ENCODE peak calls at places on chromosomes 3 and 15, in nine cellular contexts. R, S, I, L, V, G, C, K and N are unnamed samples.

GRCh38 chr3:13427662-13428603 is 7.8 kb upstream of the NUP210 start:
- DNase-seq in R (no peak), K (no peak), I (peak), C (no peak), S (no peak), L (no peak), G (no peak), V (no peak), N (peak)

GRCh38 chr3:71509024-71509423 is 74.5 kb downstream of the FOXP1 start:
- DNase-seq in C (no peak), K (no peak), R (peak), V (no peak), S (no peak), L (no peak), G (no peak), I (no peak), N (no peak)

GRCh38 chr3:89262561-89262960 is 155.1 kb downstream of the EPHA3 start:
- DNase-seq in C (no peak), I (no peak), R (no peak), G (no peak), L (no peak), S (no peak), K (no peak), V (no peak), N (no peak)

GRCh38 chr3:172982731-172983364 is 158.2 kb downstream of the SPATA16 start:
- DNase-seq in C (no peak), I (no peak), K (no peak), S (no peak), L (no peak), G (no peak), V (no peak), R (peak), N (no peak)

GRCh38 chr3:142236173-142236572 is 10.8 kb upstream of the GK5 start:
- DNase-seq in I (no peak), L (no peak), R (no peak), K (no peak), S (peak), V (no peak), G (no peak), C (no peak), N (no peak)

GRCh38 chr3:16067837-16068471 is 106.5 kb upstream of the GALNT15 start:
- DNase-seq in G (no peak), K (no peak), R (no peak), L (no peak), I (no peak), S (no peak), C (no peak), V (no peak), N (no peak)

GRCh38 chr3:171959532-171960044 is 79.8 kb upstream of the FNDC3B start:
- DNase-seq in V (no peak), C (no peak), R (no peak), I (no peak), K (no peak), L (no peak), S (no peak), G (peak), N (no peak)

GRCh38 chr3:49017978-49018706 is at the start of gene DALRD3:
- DNase-seq in G (peak), C (peak), R (peak), L (peak), K (peak), I (peak), S (peak), V (peak), N (peak)

GRCh38 chr15:80559320-80559693 is 135.8 kb upstream of the ABHD17C start:
- DNase-seq in I (no peak), V (no peak), K (no peak), S (no peak), C (no peak), L (no peak), G (no peak), R (no peak), N (no peak)

GRCh38 chr3:186060222-186060621 is 48.7 kb downstream of the ETV5 start:
- DNase-seq in V (no peak), K (no peak), R (no peak), S (no peak), L (no peak), I (no peak), C (no peak), G (no peak), N (no peak)

GRCh38 chr3:102471001-102471400 is 36.2 kb downstream of the ZPLD1 start:
- DNase-seq in G (no peak), K (no peak), C (no peak), L (no peak), S (no peak), V (no peak), R (no peak), I (no peak), N (no peak)
- TF ChIP-seq CTCF in G (no peak), K (no peak), C (no peak), L (no peak), S (no peak), V (no peak), R (no peak), I (no peak), N (no peak)

GRCh38 chr3:111579495-111579894 is 15.7 kb downstream of the ZBED2 start:
- DNase-seq in G (no peak), V (no peak), R (no peak), I (no peak), S (no peak), K (no peak), L (no peak), C (no peak), N (no peak)
- TF ChIP-seq CTCF in G (no peak), V (no peak), R (no peak), I (no peak), S (no peak), K (no peak), L (no peak), C (no peak), N (no peak)

GRCh38 chr3:113514265-113514769 is 639 bp downstream of the SPICE1 start:
- DNase-seq in L (no peak), C (no peak), I (no peak), G (no peak), K (no peak), V (no peak), R (no peak), S (no peak), N (no peak)

GRCh38 chr3:113521981-113522380 is 7.0 kb upstream of the SPICE1 start:
- DNase-seq in C (no peak), G (no peak), K (no peak), V (no peak), R (no peak), S (no peak), L (no peak), I (no peak), N (no peak)

GRCh38 chr3:113516115-113516505 is 1.2 kb upstream of the SPICE1 start:
- DNase-seq in S (peak), I (no peak), K (peak), R (no peak), V (no peak), G (peak), L (no peak), C (no peak), N (no peak)
- TF ChIP-seq CTCF in S (no peak), I (no peak), K (no peak), R (no peak), V (no peak), G (peak), L (no peak), C (no peak), N (no peak)

DNA sequence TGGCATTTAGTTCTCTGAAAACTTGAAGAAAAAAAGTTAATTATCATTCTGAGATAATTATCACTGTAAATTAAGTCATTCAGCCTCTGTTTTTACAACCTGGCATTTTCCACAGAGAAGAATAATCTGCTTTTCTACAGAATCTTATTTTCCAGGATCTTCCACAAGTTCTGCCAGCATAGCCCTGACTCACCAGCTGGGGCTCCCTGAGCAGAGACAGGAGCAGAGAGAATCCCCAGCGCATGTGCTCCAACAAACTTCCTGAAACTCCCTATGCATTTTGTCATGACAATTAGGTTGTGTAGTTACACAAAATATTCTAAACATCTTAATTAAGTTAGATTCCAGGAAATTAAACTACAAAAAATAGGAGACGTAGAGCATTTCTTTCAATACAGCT is 32.1 kb upstream of the TMEM207 start:
- DNase-seq in C (no peak), S (no peak), L (no peak), K (no peak), I (no peak), G (no peak), V (no peak), R (peak), N (no peak)
- TF ChIP-seq CTCF in C (no peak), S (no peak), L (no peak), K (no peak), I (no peak), G (no peak), V (no peak), R (no peak), N (no peak)

GRCh38 chr3:168620854-168621253 is 525.1 kb upstream of the GOLIM4 start:
- DNase-seq in I (no peak), K (no peak), G (peak), L (no peak), C (no peak), V (no peak), R (peak), S (no peak), N (no peak)
- TF ChIP-seq CTCF in I (no peak), K (peak), G (no peak), L (peak), C (no peak), V (no peak), R (peak), S (no peak), N (peak)

GRCh38 chr3:182970811-182971418 is 9.4 kb downstream of the DCUN1D1 start:
- DNase-seq in S (no peak), I (no peak), G (no peak), L (no peak), K (no peak), V (no peak), R (no peak), C (no peak), N (no peak)

GRCh38 chr3:182971637-182972036 is 8.7 kb downstream of the DCUN1D1 start:
- DNase-seq in S (no peak), K (no peak), C (no peak), R (peak), V (no peak), L (no peak), I (no peak), G (no peak), N (no peak)

GRCh38 chr3:182967218-182968204 is 12.8 kb downstream of the DCUN1D1 start:
- DNase-seq in G (no peak), L (no peak), I (no peak), K (no peak), C (no peak), S (no peak), V (no peak), R (no peak), N (no peak)

GRCh38 chr3:182969853-182970252 is 10.5 kb downstream of the DCUN1D1 start:
- DNase-seq in R (no peak), V (no peak), C (no peak), S (no peak), I (no peak), G (no peak), K (no peak), L (no peak), N (no peak)

GRCh38 chr3:182969277-182969676 is 11.1 kb downstream of the DCUN1D1 start:
- DNase-seq in K (no peak), C (no peak), I (no peak), L (no peak), R (peak), G (no peak), S (no peak), V (no peak), N (no peak)
- TF ChIP-seq CTCF in K (no peak), C (no peak), I (no peak), L (no peak), R (no peak), G (no peak), S (no peak), V (no peak), N (no peak)

DNA sequence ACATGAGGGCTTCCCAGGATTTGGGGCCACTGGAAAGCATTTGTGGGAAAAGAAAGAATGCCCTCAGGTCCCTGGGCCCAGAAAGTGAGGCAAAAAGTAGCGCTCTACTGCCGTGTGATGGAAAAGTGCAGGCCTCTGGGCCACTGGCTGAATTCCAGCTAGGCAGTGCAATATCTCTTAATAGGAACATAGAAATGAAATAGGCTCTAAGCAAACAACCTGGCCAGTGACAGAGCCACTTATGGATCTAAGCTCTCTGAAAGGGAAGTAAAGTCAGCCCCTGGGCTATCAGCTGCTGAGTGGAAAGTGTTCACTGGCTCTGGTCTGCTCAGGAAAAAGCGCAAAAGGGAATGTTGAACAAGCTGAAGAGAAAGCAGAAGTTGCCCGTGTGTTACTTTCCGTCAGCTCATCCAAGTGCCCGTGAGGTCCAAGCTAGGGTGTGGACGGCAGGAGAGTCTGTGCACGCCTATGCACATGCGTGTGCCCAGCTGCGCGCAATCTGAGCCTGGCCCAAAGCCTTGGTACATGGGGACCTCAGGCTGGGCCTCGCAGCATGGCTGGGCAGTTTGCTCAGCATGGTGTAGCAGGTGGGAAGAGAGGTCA is 73.9 kb upstream of the RAD18 start:
- DNase-seq in K (peak), R (peak), I (no peak), S (no peak), C (peak), V (no peak), G (no peak), L (peak), N (no peak)
- TF ChIP-seq CTCF in K (no peak), R (no peak), I (no peak), S (no peak), C (no peak), V (no peak), G (no peak), L (no peak), N (no peak)

DNA sequence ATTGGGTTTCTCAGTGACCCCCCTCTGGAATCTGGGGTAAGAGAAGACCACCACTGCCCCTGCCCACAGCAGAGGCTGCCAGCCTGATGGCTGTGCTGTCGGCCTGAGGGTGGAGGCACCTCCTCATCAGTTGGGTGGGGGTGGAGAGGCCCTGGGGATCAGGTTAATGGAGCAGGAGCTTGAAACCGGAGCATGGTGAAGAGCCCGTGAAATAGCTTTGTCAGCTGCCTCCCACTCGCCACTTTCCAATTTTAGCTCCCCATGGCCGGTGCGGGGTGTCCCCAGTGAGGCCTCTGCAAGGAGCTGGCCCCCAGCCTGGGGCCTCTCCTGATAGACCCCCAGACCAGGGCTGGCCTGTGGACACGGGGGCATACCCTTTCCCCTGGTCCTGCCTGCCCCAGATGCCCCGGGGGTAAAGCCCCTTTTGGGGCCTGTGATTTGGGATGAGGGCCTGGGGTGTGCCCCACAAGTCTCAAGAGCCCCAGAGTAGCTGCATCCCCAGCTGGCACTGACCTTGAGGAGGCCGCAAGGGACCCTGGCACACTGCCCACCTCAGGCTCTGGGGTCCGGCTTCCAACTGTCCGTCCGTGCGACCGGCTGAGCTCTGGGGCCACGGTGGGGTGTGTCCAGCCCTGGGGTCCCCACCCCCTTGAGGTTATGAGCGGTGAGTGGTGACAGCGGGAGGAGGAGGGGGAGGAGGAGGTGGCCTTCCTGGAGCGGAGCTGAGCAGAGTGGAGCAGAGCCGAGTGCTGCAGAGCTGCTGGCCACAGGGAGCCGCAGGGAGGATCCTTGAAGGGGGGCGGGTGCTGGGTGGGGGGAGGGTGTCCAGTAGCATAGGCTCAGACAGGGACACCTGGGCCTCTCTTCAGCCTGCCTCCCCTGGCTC is at the start of gene HHATL:
- DNase-seq in V (no peak), L (peak), S (no peak), K (peak), I (no peak), G (no peak), R (no peak), C (no peak), N (no peak)
- TF ChIP-seq CTCF in V (no peak), L (no peak), S (no peak), K (no peak), I (no peak), G (no peak), R (no peak), C (no peak), N (no peak)